ENCODE peak calls at places on chromosomes 6 and 20, in six cellular contexts. Z is Peyer's patch, O is cardiac muscle cell, B is A549, T is PC-9, H is fibroblast of lung. C is an unnamed sample.

GRCh38 chr6:90221403-90221802 is 75.2 kb downstream of the BACH2 start:
- DNase-seq in T (no peak), H (no peak), Z (no peak), O (no peak), B (no peak), C (no peak)

GRCh38 chr6:170032197-170032596 is 258.7 kb downstream of the DLL1 start:
- DNase-seq in B (no peak), T (no peak), O (no peak), Z (peak; percentile 39), H (no peak), C (no peak)

GRCh38 chr6:39451831-39452230 is 129.3 kb upstream of the KCNK16 start:
- DNase-seq in H (no peak), Z (no peak), O (no peak), B (peak; percentile 1), T (no peak), C (peak; percentile 12)

GRCh38 chr6:26295691-26296555 is 69.1 kb upstream of the BTN3A2 start:
- DNase-seq in Z (peak; percentile 74), H (peak; percentile 90), O (no peak), B (peak; percentile 71), T (peak; percentile 70), C (peak; percentile 80)

GRCh38 chr20:26214991-26215390 is 518.3 kb upstream of the ZNF337 start:
- DNase-seq in H (no peak), O (no peak), T (no peak), Z (no peak), B (no peak), C (no peak)

GRCh38 chr20:62668441-62669027 is 26.2 kb downstream of the SLCO4A1 start:
- DNase-seq in O (peak; percentile 81), T (peak; percentile 76), B (peak; percentile 72), Z (peak; percentile 71), H (peak; percentile 81), C (peak; percentile 67)

GRCh38 chr6:166167258-166167731 is 356 bp downstream of the TBXT start:
- DNase-seq in T (no peak), B (no peak), Z (no peak), O (no peak), H (no peak), C (no peak)

GRCh38 chr20:10576411-10576810 is 97.4 kb downstream of the JAG1 start:
- DNase-seq in H (peak; percentile 53), O (no peak), T (no peak), Z (no peak), B (no peak), C (no peak)

GRCh38 chr6:98824163-98824906 is 10.0 kb upstream of the POU3F2 start:
- DNase-seq in Z (no peak), O (peak; percentile 48), H (no peak), B (no peak), T (no peak), C (no peak)
- H3K4me3 ChIP-seq in Z (no peak overlapping the region), O (peak overlapping the region; percentile 37), H (no peak overlapping the region), B (no peak overlapping the region), T (no peak overlapping the region), C (peak overlapping the region; percentile 34)

GRCh38 chr6:106974999-106975698 is 620 bp upstream of the CD24 start:
- DNase-seq in T (peak; percentile 77), H (no peak), B (peak; percentile 53), Z (peak; percentile 76), O (peak; percentile 78), C (peak; percentile 41)
- TF ChIP-seq CTCF in T (peak; percentile 36), H (no peak), B (peak; percentile 50), Z (no peak), O (no peak), C (peak; percentile 25)

GRCh38 chr6:75526502-75527127 is 33.0 kb upstream of the FILIP1 start:
- DNase-seq in O (peak; percentile 77), Z (no peak), T (peak; percentile 50), B (peak; percentile 77), H (peak; percentile 85), C (peak; percentile 73)

GRCh38 chr6:75525682-75526081 is 32.1 kb upstream of the FILIP1 start:
- DNase-seq in T (no peak), Z (no peak), B (no peak), H (no peak), O (no peak), C (no peak)

GRCh38 chr6:75528423-75528822 is 34.8 kb upstream of the FILIP1 start:
- DNase-seq in B (no peak), O (peak; percentile 17), Z (no peak), H (peak; percentile 80), T (no peak), C (no peak)

GRCh38 chr6:75524322-75524972 is 30.8 kb upstream of the FILIP1 start:
- DNase-seq in Z (no peak), H (peak; percentile 91), O (no peak), T (peak; percentile 68), B (peak; percentile 98), C (peak; percentile 95)
- H3K4me3 ChIP-seq in Z (no peak overlapping the region), H (peak overlapping the region; percentile 24), O (no peak overlapping the region), T (no peak overlapping the region), B (no peak overlapping the region), C (no peak overlapping the region)

DNA sequence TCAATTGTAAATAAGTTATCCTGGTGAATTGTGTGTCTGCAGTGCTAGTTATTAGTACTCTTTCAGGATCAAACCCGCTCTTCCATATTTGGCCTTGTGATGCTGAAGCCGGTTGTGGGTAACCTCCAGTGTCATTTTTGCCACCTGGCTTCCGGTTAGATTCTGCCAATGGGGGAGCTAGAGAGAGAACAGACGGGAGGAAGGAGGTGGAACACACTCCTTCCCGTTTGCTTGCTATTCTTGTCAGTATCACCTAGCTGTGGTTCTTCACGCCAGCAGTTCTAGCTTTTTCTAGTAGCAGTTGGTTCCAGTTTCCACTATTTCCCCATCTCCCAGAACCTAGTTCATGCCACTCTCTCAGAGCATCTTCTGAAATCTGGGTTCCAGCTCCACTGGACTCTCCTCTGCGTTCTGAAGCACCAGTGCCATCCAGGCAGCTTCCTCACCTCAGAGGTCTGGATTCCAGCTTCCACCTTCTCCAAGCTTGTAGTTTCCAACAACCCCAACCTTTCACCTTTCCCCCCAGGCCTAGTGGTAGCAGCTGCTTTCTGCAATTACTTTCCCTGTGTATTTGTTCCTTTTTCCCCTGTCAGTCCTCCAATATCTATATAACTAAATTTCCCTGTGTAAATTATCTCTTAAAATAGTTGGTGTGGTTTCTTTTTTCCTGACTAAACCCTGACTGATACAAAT is 46.9 kb upstream of the LOC128125822 start:
- DNase-seq in O (no peak), T (no peak), Z (no peak), B (peak; percentile 55), H (no peak), C (no peak)
- TF ChIP-seq CTCF in O (no peak), T (no peak), Z (no peak), B (no peak), H (no peak), C (no peak)

DNA sequence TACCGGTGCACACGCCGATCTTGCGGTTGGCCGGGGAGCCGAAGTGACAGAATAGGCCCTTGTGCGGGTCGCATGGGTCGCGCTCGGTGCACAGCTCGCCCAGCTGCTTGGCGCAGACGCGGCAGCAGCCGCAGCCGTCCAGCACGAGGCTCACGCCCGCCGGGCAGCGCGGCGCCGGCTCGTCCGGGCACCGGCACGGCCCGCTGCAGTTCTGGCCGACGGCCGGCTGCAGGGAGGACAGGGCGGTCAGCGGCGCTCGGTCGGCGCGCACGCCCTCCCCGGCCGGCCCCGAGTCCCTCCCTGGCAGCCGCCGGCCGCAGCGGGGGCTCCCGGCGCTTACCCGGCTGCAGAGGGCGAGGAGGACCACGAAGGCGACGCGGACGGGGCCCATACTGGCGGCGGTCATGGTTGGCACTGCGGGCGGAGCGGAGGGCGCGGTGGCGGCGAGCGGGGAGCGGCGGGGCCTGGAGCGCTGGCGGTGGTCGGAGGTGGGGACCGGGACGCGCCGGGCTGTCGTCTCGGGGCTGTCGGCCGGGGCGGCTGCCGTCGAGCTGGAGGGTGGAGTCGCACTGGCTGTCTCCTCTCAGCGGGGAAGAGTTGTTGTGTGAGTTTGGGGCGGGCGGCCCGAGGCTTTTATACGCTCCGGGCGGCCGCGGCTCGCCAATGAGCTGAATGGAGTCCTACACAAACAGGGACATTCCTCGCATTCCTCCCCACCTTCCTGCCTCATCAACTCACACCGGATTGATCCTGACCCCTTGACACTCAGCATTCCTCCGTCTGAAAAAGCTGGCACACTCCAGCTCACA is at the start of gene CCN2:
- DNase-seq in T (peak; percentile 92), O (peak; percentile 91), B (peak; percentile 94), Z (peak; percentile 78), H (peak; percentile 97), C (peak; percentile 98)
- H3K4me3 ChIP-seq in T (no peak within 1 kb of the TSS), O (peak within 1 kb of the TSS; percentile 96), B (peak within 1 kb of the TSS; percentile 90), Z (peak within 1 kb of the TSS; percentile 83), H (peak within 1 kb of the TSS; percentile 99), C (peak within 1 kb of the TSS; percentile 83)

DNA sequence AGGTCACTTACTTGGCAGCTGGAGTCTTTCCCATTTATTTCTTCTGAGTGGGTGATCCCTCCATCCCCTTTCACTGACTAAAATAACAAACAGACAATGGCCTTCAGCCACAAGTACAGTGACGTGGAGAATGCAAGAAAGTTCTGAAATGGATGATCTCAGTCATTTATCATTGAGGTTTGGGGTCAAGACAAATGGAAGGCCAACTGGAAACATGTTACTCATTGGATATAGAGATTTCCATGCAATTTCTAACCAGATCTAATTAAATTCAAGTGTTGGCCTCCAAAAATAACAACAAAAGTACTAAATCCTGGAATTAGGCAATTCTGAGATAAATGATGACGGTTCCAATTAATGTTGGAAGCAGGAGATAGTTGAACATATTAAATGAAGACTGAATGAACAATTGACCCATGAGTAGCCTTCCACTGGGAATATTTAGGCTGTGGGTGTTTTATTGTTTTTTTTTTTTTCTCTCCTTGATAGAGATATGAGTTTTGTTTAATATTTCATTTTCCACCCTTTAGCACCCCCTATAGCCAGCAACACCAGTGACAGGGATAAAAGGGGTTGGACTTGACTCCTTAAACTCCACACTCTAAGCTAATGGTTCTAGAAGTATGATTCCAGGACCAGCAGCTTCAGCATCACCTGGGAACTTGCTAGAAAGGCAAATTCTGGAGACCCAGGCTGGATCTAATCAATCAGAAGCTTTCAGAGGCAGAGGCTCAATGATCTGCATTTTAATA is 112.8 kb downstream of the BCAS1 start:
- DNase-seq in T (no peak), H (no peak), B (no peak), Z (no peak), O (no peak), C (peak; percentile 22)
- TF ChIP-seq CTCF in T (peak; percentile 47), H (peak; percentile 26), B (no peak), Z (no peak), O (peak; percentile 41), C (peak; percentile 22)

GRCh38 chr6:142942238-142942637 is 2.7 kb downstream of the HIVEP2 start:
- DNase-seq in O (no peak), Z (no peak), T (no peak), B (no peak), H (no peak), C (no peak)

GRCh38 chr6:142941018-142941417 is 4.0 kb downstream of the HIVEP2 start:
- DNase-seq in Z (no peak), T (no peak), B (no peak), H (no peak), O (no peak), C (no peak)

GRCh38 chr6:142942805-142943227 is 2.2 kb downstream of the HIVEP2 start:
- DNase-seq in B (peak; percentile 46), T (no peak), Z (no peak), O (no peak), H (peak; percentile 65), C (peak; percentile 62)

GRCh38 chr6:142938510-142938909 is 6.5 kb downstream of the HIVEP2 start:
- DNase-seq in H (no peak), O (no peak), T (no peak), B (no peak), Z (no peak), C (no peak)

GRCh38 chr6:142940487-142940886 is 4.5 kb downstream of the HIVEP2 start:
- DNase-seq in H (no peak), B (no peak), Z (no peak), O (no peak), T (no peak), C (peak; percentile 45)
- H3K4me3 ChIP-seq in H (no peak overlapping the region), B (no peak overlapping the region), Z (no peak overlapping the region), O (no peak overlapping the region), T (no peak overlapping the region), C (no peak overlapping the region)

C was measured in astrocyte of the spinal cord.